ENCODE peak calls at places on chromosomes 3 and 15, in ten cellular contexts. R is OCI-LY7; M is heart left ventricle; G is MM.1S; X is PC-3; O is endodermal cell; B is CD4-positive, CD25-positive, alpha-beta regulatory T cell; H is left ventricle myocardium inferior; T is astrocyte; D is lower lobe of right lung. K is an unnamed sample.

GRCh38 chr3:20837676-20838302 is 651.8 kb upstream of the SGO1 start:
- DNase-seq in T (no peak), X (no peak), G (no peak), O (peak; percentile 47), M (no peak), H (no peak), R (no peak), B (no peak), D (no peak), K (no peak)

GRCh38 chr3:38151667-38152265 is 13.3 kb downstream of the MYD88 start:
- DNase-seq in X (peak; percentile 87), H (no peak), O (no peak), G (no peak), B (peak; percentile 66), D (no peak), T (no peak), R (no peak), M (no peak), K (no peak)

GRCh38 chr15:43492266-43492665 is 690 bp downstream of the TP53BP1 start:
- DNase-seq in B (no peak), D (no peak), O (peak; percentile 69), X (no peak), G (no peak), R (peak; percentile 25), T (no peak), M (no peak), H (no peak), K (no peak)

GRCh38 chr3:25728101-25728500 is 55.1 kb downstream of the NGLY1 start:
- DNase-seq in T (no peak), X (no peak), O (no peak), D (no peak), R (no peak), G (no peak), B (no peak), H (no peak), M (no peak), K (no peak)

GRCh38 chr15:100129677-100130076 is 212.1 kb downstream of the ADAMTS17 start:
- DNase-seq in M (no peak), X (peak; percentile 14), R (no peak), H (no peak), G (no peak), B (no peak), O (no peak), T (no peak), D (no peak), K (no peak)

GRCh38 chr15:31215490-31216209 is 111.0 kb upstream of the KLF13 start:
- DNase-seq in B (peak; percentile 72), D (peak; percentile 93), T (peak; percentile 12), H (peak; percentile 87), X (peak; percentile 62), R (peak; percentile 87), O (peak; percentile 93), M (peak; percentile 88), G (peak; percentile 84), K (peak; percentile 88)

GRCh38 chr15:99104788-99105515 is at the start of gene SYNM:
- DNase-seq in O (peak; percentile 95), G (peak; percentile 80), X (peak; percentile 89), M (peak; percentile 83), H (peak; percentile 84), T (peak; percentile 45), D (peak; percentile 73), B (peak; percentile 2), R (peak; percentile 38), K (peak; percentile 94)

GRCh38 chr15:40064231-40064894 is 25.4 kb upstream of the SRP14 start:
- DNase-seq in G (peak; percentile 77), T (peak; percentile 62), R (peak; percentile 81), O (peak; percentile 87), H (no peak), B (no peak), D (no peak), X (peak; percentile 92), M (no peak), K (no peak)

GRCh38 chr15:27871078-27871695 is 227.9 kb downstream of the OCA2 start:
- DNase-seq in X (no peak), H (no peak), O (no peak), R (no peak), T (no peak), M (no peak), G (no peak), B (no peak), D (no peak), K (no peak)

DNA sequence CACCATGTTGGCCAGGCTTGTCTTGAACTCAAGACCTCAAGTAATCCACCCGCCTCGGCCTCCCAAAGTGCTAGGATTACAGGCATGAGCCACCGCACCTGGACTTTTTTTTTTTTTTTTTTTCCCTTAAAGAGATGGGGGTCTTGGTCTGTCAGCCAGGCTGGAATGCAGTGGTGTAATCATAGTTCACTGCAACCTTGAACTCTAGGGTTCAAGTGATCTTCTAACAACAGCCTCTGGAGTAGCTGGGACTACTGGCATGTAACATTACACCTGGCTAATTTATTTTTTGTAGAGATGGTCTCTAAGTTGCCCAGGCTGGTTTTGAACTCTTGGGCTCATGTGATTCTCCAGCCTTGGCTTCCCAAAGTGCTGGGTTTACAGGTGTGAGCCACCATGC is 81.6 kb downstream of the ANKRD28 start:
- DNase-seq in D (no peak), X (no peak), T (no peak), H (no peak), M (no peak), R (no peak), O (no peak), G (no peak), B (no peak), K (no peak)
- H3K4me3 ChIP-seq in D (no peak overlapping the region), X (no peak overlapping the region), T (no peak overlapping the region), H (no peak overlapping the region), M (no peak overlapping the region), R (no peak overlapping the region), O (no peak overlapping the region), G (no peak overlapping the region), B (no peak overlapping the region), K (no peak overlapping the region)

DNA sequence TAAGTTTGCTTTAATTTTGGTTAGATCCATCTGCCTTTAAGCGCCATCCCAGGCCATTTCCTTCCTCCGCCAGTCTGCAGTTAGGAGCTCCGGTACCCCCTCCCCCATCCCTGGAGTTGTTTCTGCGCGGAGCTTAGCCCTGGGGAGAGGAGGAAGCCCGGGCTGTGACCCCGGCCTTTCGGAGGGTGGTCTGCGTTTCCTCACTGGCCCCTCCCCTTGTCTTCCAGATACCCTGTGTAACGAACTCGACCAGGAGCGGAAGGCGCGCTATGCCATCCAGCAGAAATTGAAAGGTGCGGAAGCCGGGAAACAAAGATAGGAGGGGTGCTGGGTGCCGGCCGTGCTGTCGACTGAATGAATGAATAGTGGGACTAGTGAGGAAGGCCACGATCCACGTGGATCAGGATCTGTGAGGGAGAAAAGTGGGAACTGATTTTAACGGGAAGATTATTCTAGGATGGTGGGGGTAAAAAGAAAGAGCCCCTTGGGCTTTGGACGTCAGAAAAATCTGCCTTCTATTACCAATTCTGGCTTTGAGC is 6.8 kb downstream of the RNU6-1 start:
- DNase-seq in G (no peak), X (no peak), B (no peak), O (peak; percentile 75), M (no peak), D (no peak), R (no peak), H (no peak), T (no peak), K (no peak)
- H3K4me3 ChIP-seq in G (no peak overlapping the region), X (no peak overlapping the region), B (peak overlapping the region; percentile 24), O (peak overlapping the region; percentile 56), M (peak overlapping the region; percentile 26), D (peak overlapping the region; percentile 55), R (no peak overlapping the region), H (peak overlapping the region; percentile 61), T (peak overlapping the region; percentile 39), K (no peak overlapping the region)

GRCh38 chr3:173745952-173746682 is 348.6 kb downstream of the NLGN1 start:
- DNase-seq in H (no peak), R (no peak), T (peak; percentile 67), D (no peak), O (no peak), X (peak; percentile 46), M (no peak), G (no peak), B (no peak), K (no peak)

GRCh38 chr3:173742491-173742890 is 344.9 kb downstream of the NLGN1 start:
- DNase-seq in G (no peak), T (no peak), M (no peak), B (no peak), O (no peak), R (no peak), X (no peak), H (no peak), D (no peak), K (no peak)

GRCh38 chr3:173743512-173743911 is 346.0 kb downstream of the NLGN1 start:
- DNase-seq in X (no peak), D (no peak), R (no peak), B (no peak), O (no peak), G (no peak), M (no peak), T (no peak), H (no peak), K (no peak)

GRCh38 chr3:173744479-173744878 is 346.9 kb downstream of the NLGN1 start:
- DNase-seq in B (no peak), O (no peak), G (no peak), M (no peak), T (no peak), X (no peak), D (no peak), R (no peak), H (no peak), K (no peak)

GRCh38 chr3:173743111-173743510 is 345.6 kb downstream of the NLGN1 start:
- DNase-seq in O (no peak), B (no peak), G (no peak), R (no peak), H (no peak), M (no peak), X (no peak), D (no peak), T (no peak), K (no peak)
- H3K4me3 ChIP-seq in O (no peak overlapping the region), B (no peak overlapping the region), G (no peak overlapping the region), R (no peak overlapping the region), H (peak overlapping the region; percentile 30), M (no peak overlapping the region), X (peak overlapping the region; percentile 41), D (no peak overlapping the region), T (no peak overlapping the region), K (peak overlapping the region; percentile 26)

GRCh38 chr3:48504051-48504946 is at the start of gene SHISA5:
- DNase-seq in D (peak; percentile 84), T (peak; percentile 64), M (peak; percentile 90), B (peak; percentile 49), X (peak; percentile 63), R (no peak), G (no peak), H (peak; percentile 88), O (peak; percentile 83), K (peak; percentile 91)

GRCh38 chr3:48501196-48501595 is 2.8 kb downstream of the SHISA5 start:
- DNase-seq in B (no peak), G (no peak), T (no peak), R (no peak), D (no peak), H (no peak), M (no peak), X (no peak), O (no peak), K (no peak)

GRCh38 chr3:48502121-48502520 is 1.9 kb downstream of the SHISA5 start:
- DNase-seq in B (no peak), D (no peak), R (no peak), M (no peak), H (no peak), O (no peak), X (no peak), G (no peak), T (no peak), K (no peak)

GRCh38 chr3:48503406-48504050 is 446 bp downstream of the SHISA5 start:
- DNase-seq in B (no peak), X (peak; percentile 55), M (peak; percentile 37), H (peak; percentile 42), O (peak; percentile 86), D (peak; percentile 53), T (peak; percentile 55), R (no peak), G (no peak), K (peak; percentile 91)

GRCh38 chr3:48502728-48503168 is 1.2 kb downstream of the SHISA5 start:
- DNase-seq in T (no peak), M (peak; percentile 35), H (peak; percentile 54), O (no peak), D (peak; percentile 57), X (no peak), G (no peak), B (no peak), R (no peak), K (peak; percentile 69)
- H3K4me3 ChIP-seq in T (peak overlapping the region; percentile 74), M (peak overlapping the region; percentile 84), H (peak overlapping the region; percentile 79), O (peak overlapping the region; percentile 88), D (peak overlapping the region; percentile 80), X (peak overlapping the region; percentile 84), G (no peak overlapping the region), B (peak overlapping the region; percentile 19), R (no peak overlapping the region), K (no peak overlapping the region)

K was measured in aorta.